ENCODE peak calls at places on chromosome 9, in eight cellular contexts. R is HCT116, Z is A549, F is HepG2, S is GM12878, N is H1, G is endothelial cell of umbilical vein, T is K562. P is an unnamed sample.

GRCh38 chr9:106535439-106535838 is 327.5 kb upstream of the ZNF462 start:
- DNase-seq in S (no peak), F (no peak), Z (no peak), R (no peak), G (no peak), N (no peak), T (no peak), P (no peak)

GRCh38 chr9:113988951-113989780 is 88.9 kb downstream of the AMBP start:
- DNase-seq in G (no peak), F (no peak), T (no peak), S (no peak), R (no peak), N (no peak), Z (no peak), P (no peak)

GRCh38 chr9:86909388-86909787 is 37.9 kb downstream of the GAS1 start:
- DNase-seq in S (no peak), Z (no peak), F (no peak), R (no peak), G (no peak), N (no peak), T (no peak), P (no peak)

GRCh38 chr9:3760031-3760430 is 234.2 kb upstream of the RFX3 start:
- DNase-seq in G (no peak), F (no peak), R (no peak), N (no peak), S (no peak), T (no peak), Z (no peak), P (no peak)

GRCh38 chr9:89226076-89226475 is 47.5 kb upstream of the SHC3 start:
- DNase-seq in T (no peak), G (no peak), R (no peak), F (no peak), Z (no peak), N (peak; percentile 17), S (no peak), P (no peak)

GRCh38 chr9:111833941-111834340 is 39.2 kb upstream of the SHOC1 start:
- DNase-seq in G (no peak), R (no peak), N (no peak), F (no peak), T (no peak), S (no peak), Z (no peak), P (no peak)

GRCh38 chr9:4828776-4829175 is 36.0 kb downstream of the RCL1 start:
- DNase-seq in G (peak; percentile 79), S (no peak), R (no peak), N (no peak), Z (no peak), F (peak; percentile 49), T (no peak), P (no peak)

GRCh38 chr9:126411225-126411947 is 84.8 kb downstream of the MVB12B start:
- DNase-seq in F (no peak), Z (no peak), G (no peak), N (no peak), T (no peak), R (no peak), S (peak; percentile 93), P (no peak)

GRCh38 chr9:27151693-27152397 is 42.8 kb downstream of the TEK start:
- DNase-seq in N (no peak), S (no peak), T (no peak), Z (no peak), G (peak; percentile 75), F (no peak), R (no peak), P (no peak)

GRCh38 chr9:131670247-131670681 is 69.6 kb downstream of the RAPGEF1 start:
- DNase-seq in Z (no peak), G (no peak), F (no peak), T (no peak), R (no peak), S (no peak), N (no peak), P (no peak)

GRCh38 chr9:6384732-6385131 is 28.3 kb upstream of the UHRF2 start:
- DNase-seq in N (no peak), Z (no peak), S (no peak), R (no peak), T (no peak), F (no peak), G (no peak), P (no peak)

GRCh38 chr9:2489838-2490314 is 131.7 kb upstream of the VLDLR start:
- DNase-seq in R (no peak), Z (no peak), G (no peak), T (no peak), S (no peak), N (no peak), F (no peak), P (no peak)

GRCh38 chr9:89274838-89275237 is 36.2 kb upstream of the CKS2 start:
- DNase-seq in T (no peak), F (no peak), R (no peak), S (no peak), G (no peak), N (no peak), Z (no peak), P (peak; percentile 68)

GRCh38 chr9:22238809-22239684 is 207.6 kb upstream of the DMRTA1 start:
- DNase-seq in S (no peak), R (peak; percentile 37), F (peak; percentile 40), G (peak; percentile 65), T (no peak), Z (peak; percentile 7), N (no peak), P (no peak)

GRCh38 chr9:38001430-38001829 is 67.6 kb downstream of the SHB start:
- DNase-seq in N (no peak), T (no peak), S (no peak), R (no peak), F (no peak), G (no peak), Z (no peak), P (no peak)

GRCh38 chr9:37998881-37999311 is 70.1 kb downstream of the SHB start:
- DNase-seq in G (no peak), T (no peak), N (no peak), R (peak; percentile 31), S (no peak), F (no peak), Z (no peak), P (peak; percentile 82)

GRCh38 chr9:38000332-38000731 is 68.7 kb downstream of the SHB start:
- DNase-seq in F (no peak), Z (no peak), S (no peak), N (no peak), R (no peak), T (peak; percentile 62), G (no peak), P (no peak)

GRCh38 chr9:38000735-38001134 is 68.3 kb downstream of the SHB start:
- DNase-seq in F (no peak), S (peak; percentile 51), N (no peak), R (no peak), G (no peak), Z (no peak), T (no peak), P (no peak)

GRCh38 chr9:37999501-38000189 is 69.4 kb downstream of the SHB start:
- DNase-seq in S (no peak), T (no peak), G (no peak), Z (no peak), R (no peak), F (no peak), N (no peak), P (peak; percentile 23)
- H3K4me3 ChIP-seq in S (no peak overlapping the region), T (no peak overlapping the region), G (no peak overlapping the region), Z (no peak overlapping the region), R (peak overlapping the region; percentile 25), F (no peak overlapping the region), N (no peak overlapping the region), P (no peak overlapping the region)

GRCh38 chr9:128004011-128004604 is 23.3 kb upstream of the EEIG1 start:
- DNase-seq in T (peak; percentile 38), Z (no peak), S (no peak), N (no peak), G (no peak), F (no peak), R (no peak), P (no peak)

GRCh38 chr9:128002959-128003358 is 22.2 kb upstream of the EEIG1 start:
- DNase-seq in N (no peak), F (no peak), R (no peak), G (no peak), T (no peak), S (no peak), Z (no peak), P (no peak)

GRCh38 chr9:127999461-127999860 is 18.7 kb upstream of the EEIG1 start:
- DNase-seq in F (no peak), Z (no peak), T (no peak), N (no peak), S (no peak), R (no peak), G (no peak), P (no peak)

GRCh38 chr9:128005938-128006337 is 25.1 kb upstream of the EEIG1 start:
- DNase-seq in Z (no peak), S (no peak), G (peak; percentile 97), T (no peak), R (no peak), N (no peak), F (peak; percentile 56), P (no peak)

GRCh38 chr9:128001411-128002298 is 20.9 kb upstream of the EEIG1 start:
- DNase-seq in T (peak; percentile 63), N (no peak), G (peak; percentile 73), R (no peak), Z (peak; percentile 80), F (no peak), S (no peak), P (no peak)
- TF ChIP-seq MAX in T (no peak), N (no peak), G (no peak), R (no peak), Z (peak; percentile 88), F (no peak), S (no peak), P (no peak)

DNA sequence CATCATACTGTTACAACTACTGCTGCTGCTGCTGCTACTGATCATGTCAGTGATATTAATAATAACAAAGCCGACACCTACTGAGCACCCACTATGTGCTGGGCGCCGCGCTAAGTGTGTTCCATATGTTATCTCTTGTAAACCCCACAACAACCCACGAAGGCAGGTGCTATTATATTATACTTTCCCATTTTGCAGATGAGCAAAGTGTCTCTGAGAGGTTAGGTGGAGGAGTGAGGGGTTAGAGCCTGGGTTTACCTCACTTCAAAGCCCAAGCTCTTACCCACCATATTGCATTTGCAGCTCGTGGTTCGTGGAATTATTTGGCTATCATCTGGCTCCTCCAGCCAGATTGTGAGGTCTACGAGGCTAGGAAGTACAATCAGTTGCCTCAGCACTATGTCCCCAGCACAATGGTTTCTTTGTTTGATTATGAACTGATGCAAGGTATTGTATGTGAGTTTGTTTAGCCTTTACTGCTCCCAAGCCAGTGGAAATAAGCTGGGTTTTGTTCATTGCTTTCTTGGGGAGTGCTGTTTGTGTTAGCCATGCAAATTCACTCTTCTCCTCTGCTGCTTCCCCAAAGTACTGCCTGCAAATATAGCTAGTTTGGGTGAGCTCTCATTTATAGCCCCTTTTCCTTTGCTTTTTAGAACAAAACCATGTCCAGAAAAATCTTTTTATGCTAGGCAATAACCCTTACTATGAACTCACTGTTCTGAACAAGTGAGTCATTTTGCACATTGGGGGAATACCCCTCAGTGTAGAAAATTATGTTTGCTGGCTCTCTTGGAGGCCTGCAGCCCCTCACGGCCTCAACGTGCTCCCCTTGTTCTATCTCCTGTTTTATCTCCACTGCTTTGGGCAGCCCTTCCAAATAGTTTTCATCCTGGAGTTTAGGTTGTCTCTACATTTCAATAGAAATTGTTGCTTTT is 47.9 kb downstream of the ALG2 start:
- DNase-seq in R (no peak), Z (no peak), N (no peak), T (no peak), G (no peak), F (peak; percentile 87), S (no peak), P (no peak)
- TF ChIP-seq POLR2A in R (no peak), Z (no peak), N (no peak), T (no peak), G (no peak), F (no peak), S (no peak), P (no peak)

GRCh38 chr9:120928720-120929389 is 2.3 kb upstream of the TRAF1 start:
- DNase-seq in T (no peak), F (peak; percentile 21), Z (peak; percentile 78), G (peak; percentile 46), R (no peak), N (no peak), S (no peak), P (peak; percentile 78)
- H3K4me3 ChIP-seq in T (no peak overlapping the region), F (peak overlapping the region; percentile 69), Z (peak overlapping the region; percentile 77), G (peak overlapping the region; percentile 52), R (peak overlapping the region; percentile 58), N (peak overlapping the region; percentile 67), S (peak overlapping the region; percentile 88), P (peak overlapping the region; percentile 21)